ENCODE peak calls at places on chromosomes 12 and 14, in five cellular contexts. S is esophagus muscularis mucosa, L is sigmoid colon, E is stomach, N is endothelial cell of umbilical vein. D is an unnamed sample.

GRCh38 chr12:108832730-108833354 is 24.5 kb downstream of the SSH1 start:
- DNase-seq in S (no peak), L (no peak), E (no peak), N (peak; percentile 72), D (no peak)

GRCh38 chr12:28033538-28033915 is 61.0 kb upstream of the PTHLH start:
- DNase-seq in S (no peak), L (no peak), E (no peak), N (no peak), D (no peak)

GRCh38 chr12:61646639-61647038 is 613.6 kb upstream of the USP15 start:
- DNase-seq in S (no peak), L (no peak), E (no peak), N (no peak), D (no peak)

GRCh38 chr12:106855221-106855758 is 80.8 kb downstream of the RIC8B start:
- DNase-seq in S (no peak), L (no peak), E (no peak), N (no peak), D (no peak)

GRCh38 chr12:119902084-119902509 is 25.0 kb upstream of the CIT start:
- DNase-seq in S (no peak), L (no peak), E (peak; percentile 66), N (peak; percentile 79), D (no peak)

GRCh38 chr12:3241621-3242020 is 164.4 kb downstream of the TSPAN9 start:
- DNase-seq in S (no peak), L (no peak), E (no peak), N (no peak), D (no peak)

GRCh38 chr14:82366803-82367202 is 833.1 kb upstream of the SEL1L start:
- DNase-seq in S (no peak), L (no peak), E (no peak), N (no peak), D (no peak)

GRCh38 chr12:39145175-39145999 is 240.0 kb upstream of the CPNE8 start:
- DNase-seq in S (no peak), L (peak; percentile 76), E (peak; percentile 30), N (no peak), D (no peak)

GRCh38 chr12:7433276-7433822 is 10.6 kb downstream of the CD163L1 start:
- DNase-seq in S (no peak), L (no peak), E (no peak), N (peak; percentile 91), D (no peak)

GRCh38 chr14:71714225-71714624 is 218.0 kb upstream of the RGS6 start:
- DNase-seq in S (no peak), L (no peak), E (no peak), N (no peak), D (no peak)

GRCh38 chr12:130703733-130704375 is 12.2 kb downstream of the RIMBP2 start:
- DNase-seq in S (no peak), L (no peak), E (no peak), N (no peak), D (no peak)

GRCh38 chr12:105352940-105353635 is 22.6 kb downstream of the C12orf75 start:
- DNase-seq in S (no peak), L (no peak), E (peak; percentile 58), N (peak; percentile 73), D (no peak)

GRCh38 chr12:49188205-49188915 is 520 bp downstream of the TUBA1A start:
- DNase-seq in S (peak; percentile 97), L (peak; percentile 92), E (peak; percentile 67), N (peak; percentile 65), D (peak; percentile 85)

GRCh38 chr12:751192-751827 is 1.1 kb upstream of the WNK1 start:
- DNase-seq in S (peak; percentile 97), L (peak; percentile 96), E (peak; percentile 92), N (peak; percentile 97), D (peak; percentile 94)

GRCh38 chr12:21354641-21355040 is 18.1 kb upstream of the IAPP start:
- DNase-seq in S (no peak), L (no peak), E (no peak), N (no peak), D (no peak)

GRCh38 chr12:85951823-85952222 is 77.7 kb downstream of the NTS start:
- DNase-seq in S (no peak), L (no peak), E (no peak), N (peak; percentile 55), D (no peak)

GRCh38 chr12:64608901-64609542 is 1.3 kb upstream of the RASSF3 start:
- DNase-seq in S (no peak), L (no peak), E (no peak), N (peak; percentile 80), D (peak; percentile 45)
- TF ChIP-seq POLR2A in S (no peak), L (no peak), E (no peak), N (peak; percentile 55), D (no peak)

GRCh38 chr12:123512838-123513665 is 20.5 kb downstream of the RILPL1 start:
- DNase-seq in S (no peak), L (no peak), E (no peak), N (no peak), D (no peak)
- H3K27ac ChIP-seq in S (no peak overlapping the region), L (no peak overlapping the region), E (no peak overlapping the region), N (no peak overlapping the region), D (no peak overlapping the region)

GRCh38 chr12:124445121-124445718 is 122.2 kb downstream of the NCOR2 start:
- DNase-seq in S (no peak), L (no peak), E (no peak), N (no peak), D (no peak)
- TF ChIP-seq POLR2A in S (no peak), L (no peak), E (no peak), N (no peak), D (no peak)

GRCh38 chr12:101713930-101714329 is 16.5 kb downstream of the CHPT1 start:
- DNase-seq in S (no peak), L (no peak), E (no peak), N (no peak), D (no peak)
- H3K27ac ChIP-seq in S (no peak overlapping the region), L (peak overlapping the region; percentile 43), E (no peak overlapping the region), N (no peak overlapping the region), D (no peak overlapping the region)

GRCh38 chr14:92513966-92514843 is 624 bp downstream of the RIN3 start:
- DNase-seq in S (no peak), L (peak; percentile 74), E (no peak), N (peak; percentile 34), D (peak; percentile 31)
- TF ChIP-seq POLR2A in S (no peak), L (no peak), E (no peak), N (no peak), D (no peak)

DNA sequence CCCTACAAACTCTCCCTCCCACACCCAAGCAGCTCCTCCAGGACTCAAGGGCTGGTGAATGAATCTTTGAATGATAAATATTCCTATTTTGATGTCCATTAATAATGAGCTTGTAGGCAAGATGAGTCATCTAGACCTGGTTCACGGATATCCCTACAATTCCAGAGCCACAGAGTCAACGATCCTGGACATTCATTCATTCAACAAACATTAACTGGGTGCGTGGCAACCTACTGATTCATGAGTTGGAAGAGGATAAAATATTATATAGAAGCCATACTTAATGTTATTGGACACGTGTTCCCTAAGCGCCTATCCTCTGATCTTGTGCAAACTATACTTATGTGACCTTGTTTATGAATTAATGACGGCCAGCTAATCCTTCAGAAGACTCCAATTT is 420 bp upstream of the OTUB2 start:
- DNase-seq in S (no peak), L (no peak), E (no peak), N (no peak), D (no peak)
- H3K27ac ChIP-seq in S (no peak overlapping the region), L (no peak overlapping the region), E (no peak overlapping the region), N (no peak overlapping the region), D (no peak overlapping the region)

GRCh38 chr14:23069413-23069806 is 12.1 kb upstream of the CDH24 start:
- DNase-seq in S (no peak), L (no peak), E (no peak), N (no peak), D (no peak)
- TF ChIP-seq POLR2A in S (no peak), L (no peak), E (no peak), N (no peak), D (no peak)

GRCh38 chr14:100130471-100130870 is 29.0 kb downstream of the DEGS2 start:
- DNase-seq in S (no peak), L (no peak), E (no peak), N (no peak), D (no peak)

GRCh38 chr14:100134591-100134990 is 24.9 kb downstream of the DEGS2 start:
- DNase-seq in S (no peak), L (no peak), E (peak; percentile 79), N (no peak), D (no peak)

GRCh38 chr14:100131181-100131580 is 28.3 kb downstream of the DEGS2 start:
- DNase-seq in S (no peak), L (no peak), E (peak; percentile 78), N (no peak), D (no peak)

GRCh38 chr14:100132903-100133510 is 26.4 kb downstream of the DEGS2 start:
- DNase-seq in S (no peak), L (no peak), E (no peak), N (no peak), D (no peak)

GRCh38 chr14:100132161-100132902 is 27.1 kb downstream of the DEGS2 start:
- DNase-seq in S (no peak), L (no peak), E (no peak), N (no peak), D (peak; percentile 75)
- H3K27ac ChIP-seq in S (peak overlapping the region; percentile 23), L (peak overlapping the region; percentile 21), E (peak overlapping the region; percentile 77), N (no peak overlapping the region), D (peak overlapping the region; percentile 85)

GRCh38 chr12:93679308-93679933 is 2.2 kb downstream of the CRADD start:
- DNase-seq in S (peak; percentile 60), L (no peak), E (no peak), N (no peak), D (no peak)

GRCh38 chr12:93678779-93679178 is 1.6 kb downstream of the CRADD start:
- DNase-seq in S (peak; percentile 60), L (no peak), E (no peak), N (no peak), D (no peak)

GRCh38 chr12:93674386-93674785 is 2.8 kb upstream of the CRADD start:
- DNase-seq in S (no peak), L (no peak), E (no peak), N (no peak), D (no peak)

GRCh38 chr12:93676408-93677194 is 574 bp upstream of the CRADD start:
- DNase-seq in S (peak; percentile 78), L (no peak), E (no peak), N (no peak), D (no peak)

GRCh38 chr12:93677195-93678064 is at the start of gene CRADD:
- DNase-seq in S (peak; percentile 95), L (peak; percentile 92), E (peak; percentile 76), N (peak; percentile 97), D (peak; percentile 78)
- TF ChIP-seq POLR2A in S (no peak), L (peak; percentile 51), E (peak; percentile 35), N (peak; percentile 73), D (peak; percentile 76)

D was measured in uterus.